ENCODE peak calls at places on chromosome 10, in four cellular contexts. B is mammary epithelial cell, E is MM.1S, J is left lung. I is an unnamed sample.

GRCh38 chr10:116254422-116255152 is 18.4 kb downstream of the GFRA1 start:
- DNase-seq in B (no peak), E (peak; percentile 62), J (no peak), I (no peak)

GRCh38 chr10:807163-807957 is 117.9 kb upstream of the DIP2C start:
- DNase-seq in B (no peak), E (no peak), J (peak; percentile 81), I (no peak)

GRCh38 chr10:21820952-21821351 is 182.6 kb downstream of the DNAJC1 start:
- DNase-seq in B (no peak), E (no peak), J (no peak), I (no peak)

GRCh38 chr10:34341473-34341872 is 473.6 kb downstream of the PARD3 start:
- DNase-seq in B (no peak), E (no peak), J (no peak), I (no peak)

GRCh38 chr10:17793823-17794759 is 15.1 kb upstream of the MRC1 start:
- DNase-seq in B (no peak), E (no peak), J (no peak), I (no peak)

GRCh38 chr10:118251791-118252190 is 90.3 kb downstream of the FAM204A start:
- DNase-seq in B (peak; percentile 16), E (no peak), J (peak; percentile 54), I (no peak)

GRCh38 chr10:62815373-62816111 is 624 bp downstream of the EGR2 start:
- DNase-seq in B (peak; percentile 59), E (no peak), J (peak; percentile 82), I (peak; percentile 38)

GRCh38 chr10:110210663-110211454 is 3.5 kb downstream of the MXI1 start:
- DNase-seq in B (peak; percentile 98), E (peak; percentile 98), J (peak; percentile 96), I (peak; percentile 99)

GRCh38 chr10:89966211-89966610 is 264.8 kb downstream of the KIF20B start:
- DNase-seq in B (no peak), E (no peak), J (no peak), I (no peak)

GRCh38 chr10:93757136-93757535 is 600 bp upstream of the LGI1 start:
- DNase-seq in B (no peak), E (no peak), J (no peak), I (no peak)

GRCh38 chr10:114504769-114505579 is 100.7 kb upstream of the AFAP1L2 start:
- DNase-seq in B (peak; percentile 79), E (no peak), J (no peak), I (peak; percentile 94)

GRCh38 chr10:23534328-23534727 is 95.5 kb downstream of the OTUD1 start:
- DNase-seq in B (no peak), E (no peak), J (no peak), I (no peak)

GRCh38 chr10:88152720-88153119 is 289.3 kb downstream of the PTEN start:
- DNase-seq in B (peak; percentile 96), E (peak; percentile 55), J (no peak), I (peak; percentile 97)

GRCh38 chr10:22992075-22992474 is 64.2 kb downstream of the ARMC3 start:
- DNase-seq in B (no peak), E (peak; percentile 87), J (no peak), I (no peak)

GRCh38 chr10:126242352-126243260 is 145.7 kb downstream of the ADAM12 start:
- DNase-seq in B (peak; percentile 47), E (no peak), J (peak; percentile 66), I (peak; percentile 55)

GRCh38 chr10:3781458-3782098 is 3.4 kb downstream of the KLF6 start:
- DNase-seq in B (peak; percentile 53), E (no peak), J (peak; percentile 90), I (peak; percentile 47)
- H3K4me3 ChIP-seq in B (peak overlapping the region; percentile 78), E (peak overlapping the region; percentile 85), J (peak overlapping the region; percentile 66), I (peak overlapping the region; percentile 96)

GRCh38 chr10:102617816-102618215 is 26.5 kb upstream of the TRIM8 start:
- DNase-seq in B (no peak), E (no peak), J (peak; percentile 17), I (no peak)
- H3K4me1 ChIP-seq in B (peaks cover 13% of the 10 kb centered on the region), E (no peaks in the 10 kb centered on the region), J (peaks cover 27% of the 10 kb centered on the region), I (peaks cover 59% of the 10 kb centered on the region)

GRCh38 chr10:86955501-86956194 is 1.8 kb downstream of the MMRN2 start:
- DNase-seq in B (no peak), E (no peak), J (no peak), I (no peak)
- H3K4me3 ChIP-seq in B (no peak overlapping the region), E (no peak overlapping the region), J (peak overlapping the region; percentile 41), I (no peak overlapping the region)

DNA sequence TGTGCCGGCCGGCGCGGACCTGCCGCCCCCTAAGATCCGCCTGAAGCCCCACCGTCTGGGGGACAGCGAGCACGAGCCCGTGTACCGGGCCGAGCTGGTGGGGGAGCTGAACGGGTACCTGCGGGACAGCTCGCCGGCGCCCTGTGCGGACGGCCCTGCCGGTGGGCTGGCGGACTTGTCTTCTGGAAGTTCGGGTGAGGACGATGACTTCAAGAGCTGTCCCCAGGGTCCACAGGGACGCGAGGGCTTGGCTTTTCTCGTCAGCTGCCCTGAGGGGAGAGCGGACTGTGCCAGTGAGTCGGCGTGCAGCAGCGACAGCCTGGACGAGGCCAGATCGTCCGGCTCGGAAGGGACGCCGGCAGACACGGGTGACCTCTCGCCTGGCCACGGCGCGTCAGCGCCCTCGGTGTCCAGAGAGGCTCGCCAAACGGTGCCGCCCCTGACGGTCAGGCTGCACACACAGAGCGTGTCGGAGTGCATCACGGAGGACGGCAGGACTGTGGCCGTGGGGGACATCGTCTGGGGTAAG is 8.5 kb downstream of the PWWP2B start:
- DNase-seq in B (no peak), E (no peak), J (no peak), I (no peak)
- H3K4me1 ChIP-seq in B (peaks cover 18% of the 10 kb centered on the region), E (no peaks in the 10 kb centered on the region), J (peaks cover 19% of the 10 kb centered on the region), I (no peaks in the 10 kb centered on the region)

DNA sequence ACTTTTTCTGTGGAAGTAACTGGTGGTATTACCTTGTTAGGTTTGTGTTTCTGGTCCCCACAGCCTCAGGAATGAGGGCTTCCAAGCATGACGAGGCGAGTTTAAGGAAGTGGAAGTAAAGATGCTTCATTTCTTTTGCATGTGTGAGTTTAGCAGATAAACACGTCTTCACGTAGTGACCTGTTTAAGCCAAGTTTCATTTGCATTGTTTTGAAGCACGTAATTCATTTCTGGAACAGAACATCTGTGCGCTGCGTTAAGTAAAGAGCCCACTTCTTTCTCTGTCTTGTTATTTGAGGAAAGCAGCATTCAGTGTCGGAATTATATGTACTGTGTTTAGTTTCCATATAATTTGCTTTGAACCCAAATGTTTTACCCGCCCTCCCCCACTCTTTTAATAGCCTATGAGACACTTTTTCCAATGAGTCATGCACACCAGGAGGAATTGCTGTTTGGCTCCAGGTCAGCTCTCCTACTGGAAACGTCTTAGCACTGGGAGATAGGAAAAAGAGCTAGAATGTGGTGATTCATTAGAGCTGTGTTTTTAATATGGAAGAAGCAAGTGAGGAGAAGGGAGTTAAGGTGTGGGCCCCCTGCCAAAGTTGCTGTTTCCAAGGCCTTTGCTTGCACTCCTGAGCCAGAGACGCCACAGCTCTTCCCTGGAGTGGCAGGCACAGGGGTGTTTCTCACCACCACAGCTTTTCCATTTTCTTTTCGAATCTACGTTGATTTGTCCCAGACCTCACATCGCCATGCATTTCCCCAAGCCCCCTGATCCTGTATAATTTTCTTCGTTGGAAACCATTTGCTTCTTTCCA is 36.8 kb downstream of the BTBD16 start:
- DNase-seq in B (peak; percentile 93), E (no peak), J (no peak), I (peak; percentile 84)
- H3K4me3 ChIP-seq in B (no peak overlapping the region), E (no peak overlapping the region), J (no peak overlapping the region), I (peak overlapping the region; percentile 74)

GRCh38 chr10:113053881-113054280 is 103.8 kb downstream of the TCF7L2 start:
- DNase-seq in B (peak; percentile 64), E (no peak), J (no peak), I (no peak)
- H3K4me1 ChIP-seq in B (peaks cover 49% of the 10 kb centered on the region), E (no peaks in the 10 kb centered on the region), J (peaks cover 14% of the 10 kb centered on the region), I (peaks cover 67% of the 10 kb centered on the region)

GRCh38 chr10:14524692-14525091 is 194.0 kb upstream of the FRMD4A start:
- DNase-seq in B (no peak), E (no peak), J (no peak), I (no peak)
- H3K4me3 ChIP-seq in B (no peak overlapping the region), E (no peak overlapping the region), J (no peak overlapping the region), I (no peak overlapping the region)

DNA sequence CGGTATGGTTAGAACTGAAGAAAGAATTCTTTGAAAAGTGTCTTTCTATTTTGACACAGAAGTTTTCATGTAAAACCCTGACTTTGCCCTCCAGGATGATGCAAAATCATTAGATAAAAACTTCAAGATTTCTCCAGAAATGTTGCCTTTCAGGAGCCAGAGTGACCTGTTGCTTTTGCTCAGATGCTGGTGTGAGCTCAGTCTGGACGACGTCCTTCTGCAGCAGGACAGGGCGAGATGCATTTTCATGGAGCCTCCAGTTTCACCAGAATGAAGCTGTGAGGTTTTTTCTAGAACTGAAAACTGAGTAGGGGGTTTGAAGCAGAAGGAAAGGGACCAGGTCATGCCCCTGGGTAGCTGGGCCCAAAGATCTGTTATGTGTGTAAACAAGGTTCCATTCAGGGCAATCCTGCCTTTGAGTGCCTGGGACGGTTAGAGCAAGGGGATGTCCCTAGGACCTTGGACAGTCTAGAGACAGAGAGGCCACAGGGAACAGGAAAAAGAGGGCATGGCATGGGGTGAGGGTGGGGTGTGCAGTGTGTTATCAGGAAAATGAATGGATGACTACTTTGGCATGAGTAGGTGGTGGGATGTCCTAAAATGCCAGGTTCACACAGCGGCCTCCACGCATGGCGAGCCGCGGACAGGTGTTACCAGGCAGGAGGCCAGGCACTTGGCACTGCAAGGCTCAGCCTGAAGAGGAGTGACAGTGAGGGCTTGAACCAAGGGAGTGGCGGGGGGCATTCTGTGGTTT is 356.3 kb downstream of the CXCL12 start:
- DNase-seq in B (no peak), E (no peak), J (peak; percentile 50), I (no peak)
- H3K4me1 ChIP-seq in B (no peaks in the 10 kb centered on the region), E (no peaks in the 10 kb centered on the region), J (no peaks in the 10 kb centered on the region), I (peaks cover 29% of the 10 kb centered on the region)